ENCODE peak calls at places on chromosome 20, in ten cellular contexts. One of them, this sample, is unnamed.

GRCh38 chr20:59972037-59972801 is 14.0 kb downstream of the CDH26 start:
- DNase-seq in posterior vena cava: no peak
- DNase-seq in endothelial cell: no peak
- DNase-seq in activated CD4-positive, alpha-beta T cell treated with anti-CD3 and anti-CD28 coated beads, Interleukin-2, amount 50 U/mL, for 1 hour: no peak
- DNase-seq in stimulated activated CD4-positive, alpha-beta T cell treated with anti-CD3 and anti-CD28 coated beads, Interleukin-2, amount 100 ng/mL, for 48 hours: no peak
- DNase-seq in NCI-H1417: no peak
- DNase-seq in stromal cell of bone marrow: no peak
- DNase-seq in NCI-H2081: no peak
- DNase-seq in HuH-7: no peak
- DNase-seq in right lobe of liver: no peak
- DNase-seq in this sample: no peak

GRCh38 chr20:19976595-19977372 is 40.4 kb upstream of the NAA20 start:
- DNase-seq in posterior vena cava: peak; percentile 88
- DNase-seq in endothelial cell: no peak
- DNase-seq in activated CD4-positive, alpha-beta T cell treated with anti-CD3 and anti-CD28 coated beads, Interleukin-2, amount 50 U/mL, for 1 hour: no peak
- DNase-seq in stimulated activated CD4-positive, alpha-beta T cell treated with anti-CD3 and anti-CD28 coated beads, Interleukin-2, amount 100 ng/mL, for 48 hours: no peak
- DNase-seq in NCI-H1417: no peak
- DNase-seq in stromal cell of bone marrow: peak; percentile 61
- DNase-seq in NCI-H2081: no peak
- DNase-seq in HuH-7: peak; percentile 74
- DNase-seq in right lobe of liver: no peak
- DNase-seq in this sample: no peak

GRCh38 chr20:23205656-23206055 is 119.5 kb upstream of the CD93 start:
- DNase-seq in posterior vena cava: peak; percentile 88
- DNase-seq in endothelial cell: peak; percentile 20
- DNase-seq in activated CD4-positive, alpha-beta T cell treated with anti-CD3 and anti-CD28 coated beads, Interleukin-2, amount 50 U/mL, for 1 hour: no peak
- DNase-seq in stimulated activated CD4-positive, alpha-beta T cell treated with anti-CD3 and anti-CD28 coated beads, Interleukin-2, amount 100 ng/mL, for 48 hours: no peak
- DNase-seq in NCI-H1417: peak; percentile 53
- DNase-seq in stromal cell of bone marrow: no peak
- DNase-seq in NCI-H2081: peak; percentile 51
- DNase-seq in HuH-7: no peak
- DNase-seq in right lobe of liver: no peak
- DNase-seq in this sample: peak; percentile 80

GRCh38 chr20:18304618-18305017 is 16.3 kb downstream of the ZNF133 start:
- DNase-seq in posterior vena cava: no peak
- DNase-seq in endothelial cell: no peak
- DNase-seq in activated CD4-positive, alpha-beta T cell treated with anti-CD3 and anti-CD28 coated beads, Interleukin-2, amount 50 U/mL, for 1 hour: no peak
- DNase-seq in stimulated activated CD4-positive, alpha-beta T cell treated with anti-CD3 and anti-CD28 coated beads, Interleukin-2, amount 100 ng/mL, for 48 hours: no peak
- DNase-seq in NCI-H1417: no peak
- DNase-seq in stromal cell of bone marrow: no peak
- DNase-seq in NCI-H2081: no peak
- DNase-seq in HuH-7: peak; percentile 25
- DNase-seq in right lobe of liver: no peak
- DNase-seq in this sample: no peak

GRCh38 chr20:6384956-6385355 is 262.1 kb upstream of the FERMT1 start:
- DNase-seq in posterior vena cava: no peak
- DNase-seq in endothelial cell: no peak
- DNase-seq in activated CD4-positive, alpha-beta T cell treated with anti-CD3 and anti-CD28 coated beads, Interleukin-2, amount 50 U/mL, for 1 hour: no peak
- DNase-seq in stimulated activated CD4-positive, alpha-beta T cell treated with anti-CD3 and anti-CD28 coated beads, Interleukin-2, amount 100 ng/mL, for 48 hours: no peak
- DNase-seq in NCI-H1417: no peak
- DNase-seq in stromal cell of bone marrow: no peak
- DNase-seq in NCI-H2081: no peak
- DNase-seq in HuH-7: no peak
- DNase-seq in right lobe of liver: no peak
- DNase-seq in this sample: no peak

GRCh38 chr20:34179636-34180360 is 61.4 kb upstream of the ASIP start:
- DNase-seq in posterior vena cava: no peak
- DNase-seq in endothelial cell: no peak
- DNase-seq in activated CD4-positive, alpha-beta T cell treated with anti-CD3 and anti-CD28 coated beads, Interleukin-2, amount 50 U/mL, for 1 hour: no peak
- DNase-seq in stimulated activated CD4-positive, alpha-beta T cell treated with anti-CD3 and anti-CD28 coated beads, Interleukin-2, amount 100 ng/mL, for 48 hours: no peak
- DNase-seq in NCI-H1417: no peak
- DNase-seq in stromal cell of bone marrow: no peak
- DNase-seq in NCI-H2081: no peak
- DNase-seq in HuH-7: no peak
- DNase-seq in right lobe of liver: no peak
- DNase-seq in this sample: no peak

GRCh38 chr20:1005452-1006027 is 3.4 kb upstream of the RSPO4 start:
- DNase-seq in posterior vena cava: no peak
- DNase-seq in endothelial cell: peak; percentile 49
- DNase-seq in activated CD4-positive, alpha-beta T cell treated with anti-CD3 and anti-CD28 coated beads, Interleukin-2, amount 50 U/mL, for 1 hour: peak; percentile 4
- DNase-seq in stimulated activated CD4-positive, alpha-beta T cell treated with anti-CD3 and anti-CD28 coated beads, Interleukin-2, amount 100 ng/mL, for 48 hours: no peak
- DNase-seq in NCI-H1417: peak; percentile 43
- DNase-seq in stromal cell of bone marrow: no peak
- DNase-seq in NCI-H2081: peak; percentile 2
- DNase-seq in HuH-7: peak; percentile 55
- DNase-seq in right lobe of liver: no peak
- DNase-seq in this sample: peak; percentile 23

GRCh38 chr20:37378785-37379598 is 33.1 kb downstream of the SRC start:
- DNase-seq in posterior vena cava: peak; percentile 82
- DNase-seq in endothelial cell: no peak
- DNase-seq in activated CD4-positive, alpha-beta T cell treated with anti-CD3 and anti-CD28 coated beads, Interleukin-2, amount 50 U/mL, for 1 hour: no peak
- DNase-seq in stimulated activated CD4-positive, alpha-beta T cell treated with anti-CD3 and anti-CD28 coated beads, Interleukin-2, amount 100 ng/mL, for 48 hours: no peak
- DNase-seq in NCI-H1417: no peak
- DNase-seq in stromal cell of bone marrow: no peak
- DNase-seq in NCI-H2081: no peak
- DNase-seq in HuH-7: no peak
- DNase-seq in right lobe of liver: no peak
- DNase-seq in this sample: no peak

GRCh38 chr20:63064745-63065711 is 58.3 kb upstream of the BHLHE23 start:
- DNase-seq in posterior vena cava: peak; percentile 60
- DNase-seq in endothelial cell: no peak
- DNase-seq in activated CD4-positive, alpha-beta T cell treated with anti-CD3 and anti-CD28 coated beads, Interleukin-2, amount 50 U/mL, for 1 hour: no peak
- DNase-seq in stimulated activated CD4-positive, alpha-beta T cell treated with anti-CD3 and anti-CD28 coated beads, Interleukin-2, amount 100 ng/mL, for 48 hours: no peak
- DNase-seq in NCI-H1417: no peak
- DNase-seq in stromal cell of bone marrow: no peak
- DNase-seq in NCI-H2081: no peak
- DNase-seq in HuH-7: no peak
- DNase-seq in right lobe of liver: peak; percentile 48
- DNase-seq in this sample: no peak

GRCh38 chr20:32672315-32672981 is 1.3 kb downstream of the C20orf203 start:
- DNase-seq in posterior vena cava: no peak
- DNase-seq in endothelial cell: no peak
- DNase-seq in activated CD4-positive, alpha-beta T cell treated with anti-CD3 and anti-CD28 coated beads, Interleukin-2, amount 50 U/mL, for 1 hour: no peak
- DNase-seq in stimulated activated CD4-positive, alpha-beta T cell treated with anti-CD3 and anti-CD28 coated beads, Interleukin-2, amount 100 ng/mL, for 48 hours: no peak
- DNase-seq in NCI-H1417: peak; percentile 25
- DNase-seq in stromal cell of bone marrow: no peak
- DNase-seq in NCI-H2081: no peak
- DNase-seq in HuH-7: no peak
- DNase-seq in right lobe of liver: no peak
- DNase-seq in this sample: no peak

GRCh38 chr20:46870041-46870440 is 24.6 kb upstream of the EYA2 start:
- DNase-seq in posterior vena cava: no peak
- DNase-seq in endothelial cell: no peak
- DNase-seq in activated CD4-positive, alpha-beta T cell treated with anti-CD3 and anti-CD28 coated beads, Interleukin-2, amount 50 U/mL, for 1 hour: no peak
- DNase-seq in stimulated activated CD4-positive, alpha-beta T cell treated with anti-CD3 and anti-CD28 coated beads, Interleukin-2, amount 100 ng/mL, for 48 hours: no peak
- DNase-seq in NCI-H1417: no peak
- DNase-seq in stromal cell of bone marrow: no peak
- DNase-seq in NCI-H2081: no peak
- DNase-seq in HuH-7: no peak
- DNase-seq in right lobe of liver: no peak
- DNase-seq in this sample: no peak

GRCh38 chr20:5150226-5151076 is 23.6 kb downstream of the CDS2 start:
- DNase-seq in posterior vena cava: no peak
- DNase-seq in endothelial cell: no peak
- DNase-seq in activated CD4-positive, alpha-beta T cell treated with anti-CD3 and anti-CD28 coated beads, Interleukin-2, amount 50 U/mL, for 1 hour: no peak
- DNase-seq in stimulated activated CD4-positive, alpha-beta T cell treated with anti-CD3 and anti-CD28 coated beads, Interleukin-2, amount 100 ng/mL, for 48 hours: no peak
- DNase-seq in NCI-H1417: no peak
- DNase-seq in stromal cell of bone marrow: no peak
- DNase-seq in NCI-H2081: no peak
- DNase-seq in HuH-7: no peak
- DNase-seq in right lobe of liver: peak; percentile 57
- DNase-seq in this sample: peak; percentile 27

GRCh38 chr20:19463597-19463996 is 251.2 kb downstream of the SLC24A3 start:
- DNase-seq in posterior vena cava: no peak
- DNase-seq in endothelial cell: no peak
- DNase-seq in activated CD4-positive, alpha-beta T cell treated with anti-CD3 and anti-CD28 coated beads, Interleukin-2, amount 50 U/mL, for 1 hour: no peak
- DNase-seq in stimulated activated CD4-positive, alpha-beta T cell treated with anti-CD3 and anti-CD28 coated beads, Interleukin-2, amount 100 ng/mL, for 48 hours: no peak
- DNase-seq in NCI-H1417: no peak
- DNase-seq in stromal cell of bone marrow: no peak
- DNase-seq in NCI-H2081: no peak
- DNase-seq in HuH-7: no peak
- DNase-seq in right lobe of liver: no peak
- DNase-seq in this sample: no peak

GRCh38 chr20:61176874-61177273 is 75.2 kb upstream of the CDH4 start:
- DNase-seq in posterior vena cava: no peak
- DNase-seq in endothelial cell: no peak
- DNase-seq in activated CD4-positive, alpha-beta T cell treated with anti-CD3 and anti-CD28 coated beads, Interleukin-2, amount 50 U/mL, for 1 hour: no peak
- DNase-seq in stimulated activated CD4-positive, alpha-beta T cell treated with anti-CD3 and anti-CD28 coated beads, Interleukin-2, amount 100 ng/mL, for 48 hours: no peak
- DNase-seq in NCI-H1417: no peak
- DNase-seq in stromal cell of bone marrow: no peak
- DNase-seq in NCI-H2081: no peak
- DNase-seq in HuH-7: no peak
- DNase-seq in right lobe of liver: no peak
- DNase-seq in this sample: no peak

GRCh38 chr20:54140927-54141566 is 32.7 kb downstream of the CYP24A1 start:
- DNase-seq in posterior vena cava: no peak
- DNase-seq in endothelial cell: no peak
- DNase-seq in activated CD4-positive, alpha-beta T cell treated with anti-CD3 and anti-CD28 coated beads, Interleukin-2, amount 50 U/mL, for 1 hour: no peak
- DNase-seq in stimulated activated CD4-positive, alpha-beta T cell treated with anti-CD3 and anti-CD28 coated beads, Interleukin-2, amount 100 ng/mL, for 48 hours: no peak
- DNase-seq in NCI-H1417: no peak
- DNase-seq in stromal cell of bone marrow: no peak
- DNase-seq in NCI-H2081: no peak
- DNase-seq in HuH-7: no peak
- DNase-seq in right lobe of liver: no peak
- DNase-seq in this sample: no peak

GRCh38 chr20:60512436-60512835 is 554.2 kb downstream of the CDH26 start:
- DNase-seq in posterior vena cava: no peak
- DNase-seq in endothelial cell: no peak
- DNase-seq in activated CD4-positive, alpha-beta T cell treated with anti-CD3 and anti-CD28 coated beads, Interleukin-2, amount 50 U/mL, for 1 hour: no peak
- DNase-seq in stimulated activated CD4-positive, alpha-beta T cell treated with anti-CD3 and anti-CD28 coated beads, Interleukin-2, amount 100 ng/mL, for 48 hours: no peak
- DNase-seq in NCI-H1417: no peak
- DNase-seq in stromal cell of bone marrow: peak; percentile 12
- DNase-seq in NCI-H2081: no peak
- DNase-seq in HuH-7: no peak
- DNase-seq in right lobe of liver: no peak
- DNase-seq in this sample: no peak

GRCh38 chr20:62860391-62860923 is 1.2 kb downstream of the TCFL5 start:
- DNase-seq in posterior vena cava: peak; percentile 78
- DNase-seq in endothelial cell: no peak
- DNase-seq in activated CD4-positive, alpha-beta T cell treated with anti-CD3 and anti-CD28 coated beads, Interleukin-2, amount 50 U/mL, for 1 hour: no peak
- DNase-seq in stimulated activated CD4-positive, alpha-beta T cell treated with anti-CD3 and anti-CD28 coated beads, Interleukin-2, amount 100 ng/mL, for 48 hours: no peak
- DNase-seq in NCI-H1417: peak; percentile 67
- DNase-seq in stromal cell of bone marrow: no peak
- DNase-seq in NCI-H2081: no peak
- DNase-seq in HuH-7: no peak
- DNase-seq in right lobe of liver: no peak
- DNase-seq in this sample: no peak

GRCh38 chr20:54263266-54263665 is 55.4 kb downstream of the PFDN4 start:
- DNase-seq in posterior vena cava: no peak
- DNase-seq in endothelial cell: no peak
- DNase-seq in activated CD4-positive, alpha-beta T cell treated with anti-CD3 and anti-CD28 coated beads, Interleukin-2, amount 50 U/mL, for 1 hour: no peak
- DNase-seq in stimulated activated CD4-positive, alpha-beta T cell treated with anti-CD3 and anti-CD28 coated beads, Interleukin-2, amount 100 ng/mL, for 48 hours: no peak
- DNase-seq in NCI-H1417: no peak
- DNase-seq in stromal cell of bone marrow: no peak
- DNase-seq in NCI-H2081: no peak
- DNase-seq in HuH-7: no peak
- DNase-seq in right lobe of liver: no peak
- DNase-seq in this sample: no peak

GRCh38 chr20:17524551-17524950 is 6.6 kb downstream of the BFSP1 start:
- DNase-seq in posterior vena cava: no peak
- DNase-seq in endothelial cell: no peak
- DNase-seq in activated CD4-positive, alpha-beta T cell treated with anti-CD3 and anti-CD28 coated beads, Interleukin-2, amount 50 U/mL, for 1 hour: no peak
- DNase-seq in stimulated activated CD4-positive, alpha-beta T cell treated with anti-CD3 and anti-CD28 coated beads, Interleukin-2, amount 100 ng/mL, for 48 hours: no peak
- DNase-seq in NCI-H1417: peak; percentile 40
- DNase-seq in stromal cell of bone marrow: no peak
- DNase-seq in NCI-H2081: no peak
- DNase-seq in HuH-7: no peak
- DNase-seq in right lobe of liver: no peak
- DNase-seq in this sample: no peak

GRCh38 chr20:57405236-57406016 is 14.2 kb downstream of the RBM38 start:
- DNase-seq in posterior vena cava: no peak
- DNase-seq in endothelial cell: no peak
- DNase-seq in activated CD4-positive, alpha-beta T cell treated with anti-CD3 and anti-CD28 coated beads, Interleukin-2, amount 50 U/mL, for 1 hour: no peak
- DNase-seq in stimulated activated CD4-positive, alpha-beta T cell treated with anti-CD3 and anti-CD28 coated beads, Interleukin-2, amount 100 ng/mL, for 48 hours: no peak
- DNase-seq in NCI-H1417: no peak
- DNase-seq in stromal cell of bone marrow: no peak
- DNase-seq in NCI-H2081: no peak
- DNase-seq in HuH-7: no peak
- DNase-seq in right lobe of liver: peak; percentile 51
- DNase-seq in this sample: no peak

GRCh38 chr20:13610205-13610604 is 28.5 kb downstream of the TASP1 start:
- DNase-seq in posterior vena cava: no peak
- DNase-seq in endothelial cell: peak; percentile 14
- DNase-seq in activated CD4-positive, alpha-beta T cell treated with anti-CD3 and anti-CD28 coated beads, Interleukin-2, amount 50 U/mL, for 1 hour: no peak
- DNase-seq in stimulated activated CD4-positive, alpha-beta T cell treated with anti-CD3 and anti-CD28 coated beads, Interleukin-2, amount 100 ng/mL, for 48 hours: no peak
- DNase-seq in NCI-H1417: peak; percentile 46
- DNase-seq in stromal cell of bone marrow: no peak
- DNase-seq in NCI-H2081: no peak
- DNase-seq in HuH-7: peak; percentile 23
- DNase-seq in right lobe of liver: no peak
- DNase-seq in this sample: peak; percentile 9

GRCh38 chr20:51531141-51531710 is 11.3 kb downstream of the NFATC2 start:
- DNase-seq in posterior vena cava: no peak
- DNase-seq in endothelial cell: no peak
- DNase-seq in activated CD4-positive, alpha-beta T cell treated with anti-CD3 and anti-CD28 coated beads, Interleukin-2, amount 50 U/mL, for 1 hour: peak; percentile 64
- DNase-seq in stimulated activated CD4-positive, alpha-beta T cell treated with anti-CD3 and anti-CD28 coated beads, Interleukin-2, amount 100 ng/mL, for 48 hours: peak; percentile 69
- DNase-seq in NCI-H1417: peak; percentile 25
- DNase-seq in stromal cell of bone marrow: no peak
- DNase-seq in NCI-H2081: peak; percentile 73
- DNase-seq in HuH-7: no peak
- DNase-seq in right lobe of liver: no peak
- DNase-seq in this sample: no peak

GRCh38 chr20:57647933-57648785 is 27.9 kb upstream of the ZBP1 start:
- DNase-seq in posterior vena cava: no peak
- DNase-seq in endothelial cell: no peak
- DNase-seq in activated CD4-positive, alpha-beta T cell treated with anti-CD3 and anti-CD28 coated beads, Interleukin-2, amount 50 U/mL, for 1 hour: no peak
- DNase-seq in stimulated activated CD4-positive, alpha-beta T cell treated with anti-CD3 and anti-CD28 coated beads, Interleukin-2, amount 100 ng/mL, for 48 hours: no peak
- DNase-seq in NCI-H1417: no peak
- DNase-seq in stromal cell of bone marrow: no peak
- DNase-seq in NCI-H2081: no peak
- DNase-seq in HuH-7: no peak
- DNase-seq in right lobe of liver: no peak
- DNase-seq in this sample: no peak

GRCh38 chr20:53910312-53911002 is 159.9 kb downstream of the BCAS1 start:
- DNase-seq in posterior vena cava: no peak
- DNase-seq in endothelial cell: no peak
- DNase-seq in activated CD4-positive, alpha-beta T cell treated with anti-CD3 and anti-CD28 coated beads, Interleukin-2, amount 50 U/mL, for 1 hour: no peak
- DNase-seq in stimulated activated CD4-positive, alpha-beta T cell treated with anti-CD3 and anti-CD28 coated beads, Interleukin-2, amount 100 ng/mL, for 48 hours: no peak
- DNase-seq in NCI-H1417: no peak
- DNase-seq in stromal cell of bone marrow: no peak
- DNase-seq in NCI-H2081: no peak
- DNase-seq in HuH-7: no peak
- DNase-seq in right lobe of liver: no peak
- DNase-seq in this sample: no peak

GRCh38 chr20:5316188-5317158 is at the start of gene PROKR2:
- DNase-seq in posterior vena cava: no peak
- DNase-seq in endothelial cell: peak; percentile 59
- DNase-seq in activated CD4-positive, alpha-beta T cell treated with anti-CD3 and anti-CD28 coated beads, Interleukin-2, amount 50 U/mL, for 1 hour: no peak
- DNase-seq in stimulated activated CD4-positive, alpha-beta T cell treated with anti-CD3 and anti-CD28 coated beads, Interleukin-2, amount 100 ng/mL, for 48 hours: no peak
- DNase-seq in NCI-H1417: peak; percentile 73
- DNase-seq in stromal cell of bone marrow: no peak
- DNase-seq in NCI-H2081: no peak
- DNase-seq in HuH-7: no peak
- DNase-seq in right lobe of liver: no peak
- DNase-seq in this sample: no peak

GRCh38 chr20:44017905-44018683 is 103.4 kb downstream of the TOX2 start:
- DNase-seq in posterior vena cava: no peak
- DNase-seq in endothelial cell: no peak
- DNase-seq in activated CD4-positive, alpha-beta T cell treated with anti-CD3 and anti-CD28 coated beads, Interleukin-2, amount 50 U/mL, for 1 hour: no peak
- DNase-seq in stimulated activated CD4-positive, alpha-beta T cell treated with anti-CD3 and anti-CD28 coated beads, Interleukin-2, amount 100 ng/mL, for 48 hours: no peak
- DNase-seq in NCI-H1417: peak; percentile 100
- DNase-seq in stromal cell of bone marrow: peak; percentile 57
- DNase-seq in NCI-H2081: peak; percentile 84
- DNase-seq in HuH-7: no peak
- DNase-seq in right lobe of liver: no peak
- DNase-seq in this sample: peak; percentile 67

GRCh38 chr20:44609511-44610312 is 27.3 kb downstream of the PKIG start:
- DNase-seq in posterior vena cava: peak; percentile 96
- DNase-seq in endothelial cell: peak; percentile 94
- DNase-seq in activated CD4-positive, alpha-beta T cell treated with anti-CD3 and anti-CD28 coated beads, Interleukin-2, amount 50 U/mL, for 1 hour: peak; percentile 83
- DNase-seq in stimulated activated CD4-positive, alpha-beta T cell treated with anti-CD3 and anti-CD28 coated beads, Interleukin-2, amount 100 ng/mL, for 48 hours: peak; percentile 90
- DNase-seq in NCI-H1417: peak; percentile 88
- DNase-seq in stromal cell of bone marrow: peak; percentile 59
- DNase-seq in NCI-H2081: peak; percentile 75
- DNase-seq in HuH-7: peak; percentile 97
- DNase-seq in right lobe of liver: peak; percentile 91
- DNase-seq in this sample: peak; percentile 91

GRCh38 chr20:17460119-17460518 is 71.1 kb downstream of the BFSP1 start:
- DNase-seq in posterior vena cava: no peak
- DNase-seq in endothelial cell: no peak
- DNase-seq in activated CD4-positive, alpha-beta T cell treated with anti-CD3 and anti-CD28 coated beads, Interleukin-2, amount 50 U/mL, for 1 hour: no peak
- DNase-seq in stimulated activated CD4-positive, alpha-beta T cell treated with anti-CD3 and anti-CD28 coated beads, Interleukin-2, amount 100 ng/mL, for 48 hours: no peak
- DNase-seq in NCI-H1417: no peak
- DNase-seq in stromal cell of bone marrow: no peak
- DNase-seq in NCI-H2081: no peak
- DNase-seq in HuH-7: no peak
- DNase-seq in right lobe of liver: no peak
- DNase-seq in this sample: no peak

This sample was measured in cerebellar cortex.